ENCODE peak calls at places on chromosomes 1 and 21, in four cellular contexts. One of them, this sample, is unnamed.

GRCh38 chr1:32454726-32455125 is 10.1 kb upstream of the ZBTB8B start:
- DNase-seq in body of pancreas: peak
- DNase-seq in cardiac muscle cell: peak
- DNase-seq in PC-3: peak
- DNase-seq in this sample: peak

GRCh38 chr1:209104646-209105045 is 478.9 kb upstream of the CAMK1G start:
- DNase-seq in body of pancreas: no peak
- DNase-seq in cardiac muscle cell: no peak
- DNase-seq in PC-3: no peak
- DNase-seq in this sample: no peak

GRCh38 chr1:63087966-63088365 is 234.4 kb upstream of the FOXD3 start:
- DNase-seq in body of pancreas: peak
- DNase-seq in cardiac muscle cell: no peak
- DNase-seq in PC-3: no peak
- DNase-seq in this sample: no peak

GRCh38 chr1:178609015-178609414 is 96.1 kb downstream of the TEX35 start:
- DNase-seq in body of pancreas: no peak
- DNase-seq in cardiac muscle cell: peak
- DNase-seq in PC-3: peak
- DNase-seq in this sample: peak

GRCh38 chr1:60972841-60973364 is 109.5 kb upstream of the NFIA start:
- DNase-seq in body of pancreas: no peak
- DNase-seq in cardiac muscle cell: peak
- DNase-seq in PC-3: peak
- DNase-seq in this sample: peak

GRCh38 chr1:210686841-210687240 is 358.1 kb downstream of the HHAT start:
- DNase-seq in body of pancreas: no peak
- DNase-seq in cardiac muscle cell: no peak
- DNase-seq in PC-3: no peak
- DNase-seq in this sample: no peak

GRCh38 chr1:83822206-83822605 is 176.7 kb downstream of the TTLL7 start:
- DNase-seq in body of pancreas: no peak
- DNase-seq in cardiac muscle cell: no peak
- DNase-seq in PC-3: no peak
- DNase-seq in this sample: no peak

GRCh38 chr1:6488602-6489382 is 2.7 kb downstream of the PLEKHG5 start:
- DNase-seq in body of pancreas: no peak
- DNase-seq in cardiac muscle cell: no peak
- DNase-seq in PC-3: peak
- DNase-seq in this sample: peak

GRCh38 chr1:89390707-89391106 is 26.8 kb downstream of the GBP6 start:
- DNase-seq in body of pancreas: no peak
- DNase-seq in cardiac muscle cell: no peak
- DNase-seq in PC-3: no peak
- DNase-seq in this sample: no peak

GRCh38 chr1:24641646-24642151 is 1.4 kb upstream of the SRRM1 start:
- DNase-seq in body of pancreas: peak
- DNase-seq in cardiac muscle cell: peak
- DNase-seq in PC-3: no peak
- DNase-seq in this sample: no peak

GRCh38 chr1:92536593-92537332 is 50.0 kb upstream of the GFI1 start:
- DNase-seq in body of pancreas: no peak
- DNase-seq in cardiac muscle cell: peak
- DNase-seq in PC-3: peak
- DNase-seq in this sample: no peak
- H3K4me3 ChIP-seq in body of pancreas: no peak
- H3K4me3 ChIP-seq in cardiac muscle cell: no peak
- H3K4me3 ChIP-seq in PC-3: no peak
- H3K4me3 ChIP-seq in this sample: no peak

DNA sequence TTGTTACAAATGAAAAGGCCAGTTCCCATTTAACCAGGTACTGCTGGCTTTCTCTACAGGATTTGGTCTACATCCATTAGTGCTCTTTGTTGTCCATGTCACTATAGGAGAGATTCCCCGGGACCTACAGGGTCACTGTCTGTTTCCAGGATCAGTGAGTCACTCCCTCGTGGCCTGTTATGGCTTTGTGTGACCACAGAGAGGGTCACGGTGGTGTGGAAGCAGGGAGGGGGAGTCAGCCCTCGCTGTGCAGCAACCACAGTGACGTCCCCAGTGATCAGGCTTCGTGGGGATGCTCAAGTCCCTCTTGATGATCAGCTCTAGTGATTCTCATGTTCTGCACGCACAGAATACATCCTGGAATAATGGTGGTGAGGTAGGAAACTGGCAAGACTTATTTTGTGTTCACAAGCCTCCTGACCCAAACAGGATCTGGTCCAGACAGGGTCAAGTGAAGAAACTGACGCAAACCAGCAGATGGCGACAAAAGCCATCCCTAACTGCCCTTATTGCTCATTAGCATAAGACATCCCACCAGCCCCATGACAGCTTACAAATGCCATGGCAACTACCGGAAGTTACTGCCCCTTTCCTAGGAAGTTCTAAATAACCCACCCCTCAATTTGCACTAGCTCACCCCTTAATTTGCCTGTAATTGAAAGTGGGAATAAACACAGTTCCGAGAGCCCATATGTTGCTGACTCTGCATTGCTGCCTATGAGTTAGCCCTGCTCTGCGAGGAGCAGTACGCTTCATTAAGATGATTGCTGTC is 98.5 kb downstream of the DISC1 start:
- DNase-seq in body of pancreas: peak
- DNase-seq in cardiac muscle cell: peak
- DNase-seq in PC-3: peak
- DNase-seq in this sample: peak
- TF ChIP-seq CTCF in body of pancreas: no peak
- TF ChIP-seq CTCF in cardiac muscle cell: peak
- TF ChIP-seq CTCF in PC-3: peak
- TF ChIP-seq CTCF in this sample: peak

GRCh38 chr1:3573499-3573898 is 37.8 kb downstream of the MEGF6 start:
- DNase-seq in body of pancreas: no peak
- DNase-seq in cardiac muscle cell: no peak
- DNase-seq in PC-3: no peak
- DNase-seq in this sample: no peak

GRCh38 chr1:3568815-3569435 is 42.4 kb downstream of the MEGF6 start:
- DNase-seq in body of pancreas: no peak
- DNase-seq in cardiac muscle cell: no peak
- DNase-seq in PC-3: no peak
- DNase-seq in this sample: no peak

GRCh38 chr1:3570081-3570986 is 41.0 kb downstream of the MEGF6 start:
- DNase-seq in body of pancreas: no peak
- DNase-seq in cardiac muscle cell: no peak
- DNase-seq in PC-3: peak
- DNase-seq in this sample: no peak

GRCh38 chr1:3569436-3569835 is 41.9 kb downstream of the MEGF6 start:
- DNase-seq in body of pancreas: no peak
- DNase-seq in cardiac muscle cell: no peak
- DNase-seq in PC-3: no peak
- DNase-seq in this sample: no peak

DNA sequence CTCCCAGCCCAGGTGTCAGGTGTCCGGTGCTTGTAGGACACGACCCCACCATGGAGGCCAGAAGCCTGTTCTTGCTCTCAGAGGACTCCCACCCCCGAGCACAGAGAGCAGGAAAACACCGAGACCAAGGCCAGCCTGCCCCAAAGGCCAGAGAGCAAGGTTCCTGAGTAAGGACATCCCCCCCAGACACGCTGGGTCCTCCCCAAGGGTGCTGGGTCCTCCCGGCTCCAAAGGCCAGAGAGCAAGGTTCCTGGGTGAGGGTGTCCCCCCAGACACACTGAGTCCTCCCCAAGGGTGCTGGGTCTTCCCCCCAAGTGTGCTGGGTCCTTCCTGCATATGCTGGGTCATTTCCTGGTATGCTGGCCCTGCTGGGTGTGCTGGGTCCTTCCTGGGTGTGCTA is 40.0 kb downstream of the MEGF6 start:
- DNase-seq in body of pancreas: no peak
- DNase-seq in cardiac muscle cell: no peak
- DNase-seq in PC-3: no peak
- DNase-seq in this sample: no peak
- H3K4me3 ChIP-seq in body of pancreas: no peak
- H3K4me3 ChIP-seq in cardiac muscle cell: no peak
- H3K4me3 ChIP-seq in PC-3: no peak
- H3K4me3 ChIP-seq in this sample: no peak

GRCh38 chr1:29417558-29417858 is 181.2 kb downstream of the PTPRU start:
- DNase-seq in body of pancreas: no peak
- DNase-seq in cardiac muscle cell: no peak
- DNase-seq in PC-3: no peak
- DNase-seq in this sample: no peak

GRCh38 chr1:29415156-29415830 is 179.0 kb downstream of the PTPRU start:
- DNase-seq in body of pancreas: no peak
- DNase-seq in cardiac muscle cell: peak
- DNase-seq in PC-3: peak
- DNase-seq in this sample: peak

GRCh38 chr1:29416825-29417557 is 180.7 kb downstream of the PTPRU start:
- DNase-seq in body of pancreas: no peak
- DNase-seq in cardiac muscle cell: peak
- DNase-seq in PC-3: no peak
- DNase-seq in this sample: no peak

GRCh38 chr1:29416267-29416666 is 179.9 kb downstream of the PTPRU start:
- DNase-seq in body of pancreas: no peak
- DNase-seq in cardiac muscle cell: peak
- DNase-seq in PC-3: no peak
- DNase-seq in this sample: no peak

DNA sequence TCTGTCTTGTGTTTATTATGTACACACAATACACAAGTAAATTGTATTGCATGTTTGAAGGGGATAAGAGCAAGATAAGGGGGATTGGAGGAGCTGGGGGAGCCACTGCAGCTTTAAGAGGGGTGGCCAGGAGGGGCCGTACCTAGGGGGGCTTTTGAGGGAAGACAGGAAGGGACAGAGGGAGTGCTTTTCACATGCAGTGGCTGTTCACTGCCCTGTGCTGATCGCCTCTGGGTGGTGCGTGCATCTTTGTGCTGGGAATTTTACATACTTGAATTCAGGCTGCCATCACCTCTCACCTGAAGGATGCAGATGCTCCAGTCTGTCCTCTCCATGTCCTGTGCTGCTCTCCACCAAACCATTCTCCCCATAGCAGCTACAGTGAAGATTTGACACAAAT is 179.5 kb downstream of the PTPRU start:
- DNase-seq in body of pancreas: no peak
- DNase-seq in cardiac muscle cell: peak
- DNase-seq in PC-3: no peak
- DNase-seq in this sample: no peak
- TF ChIP-seq CTCF in body of pancreas: no peak
- TF ChIP-seq CTCF in cardiac muscle cell: no peak
- TF ChIP-seq CTCF in PC-3: no peak
- TF ChIP-seq CTCF in this sample: no peak

GRCh38 chr1:223835754-223836153 is 10.0 kb downstream of the TP53BP2 start:
- DNase-seq in body of pancreas: no peak
- DNase-seq in cardiac muscle cell: peak
- DNase-seq in PC-3: no peak
- DNase-seq in this sample: no peak
- H3K4me3 ChIP-seq in body of pancreas: no peak
- H3K4me3 ChIP-seq in cardiac muscle cell: no peak
- H3K4me3 ChIP-seq in PC-3: no peak
- H3K4me3 ChIP-seq in this sample: no peak

DNA sequence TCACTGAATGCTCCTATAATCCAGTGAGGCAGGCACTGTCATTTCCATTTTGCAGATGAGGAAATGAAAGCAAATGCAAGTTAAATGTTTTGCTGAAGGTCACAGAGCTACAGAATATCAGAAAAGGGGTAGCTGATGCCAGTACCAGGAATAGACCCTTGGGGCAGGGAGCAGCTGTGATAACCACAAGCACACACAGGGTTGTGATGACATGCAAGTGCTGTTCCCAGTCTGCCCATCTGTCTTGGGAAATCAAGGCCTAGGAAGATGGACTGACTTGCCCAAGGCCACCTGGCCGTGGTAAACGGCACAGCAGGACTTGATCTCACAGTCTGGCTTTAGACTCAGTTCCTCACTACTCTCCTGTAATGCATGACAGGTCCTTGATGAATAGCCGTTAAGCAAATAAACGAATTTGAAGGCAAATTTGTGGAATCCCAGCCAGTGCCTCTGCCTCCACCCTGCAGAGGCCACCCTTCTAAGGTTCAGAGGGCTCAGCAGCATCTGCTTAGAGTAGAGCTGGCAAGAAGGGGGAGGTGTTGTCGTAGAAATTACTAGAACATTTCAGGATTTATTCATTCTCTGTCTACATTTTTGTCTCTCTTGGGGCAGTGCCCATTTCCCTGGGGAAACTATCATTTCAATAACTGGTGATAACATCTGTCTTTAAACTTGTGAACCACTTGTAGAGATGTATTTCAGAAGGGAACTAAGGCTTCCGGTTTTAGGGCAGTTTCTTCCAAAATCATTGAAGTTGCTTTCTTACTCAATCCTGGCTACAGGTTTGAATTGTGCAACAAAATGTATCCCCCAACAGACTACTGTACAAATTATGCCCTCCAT is 53.2 kb upstream of the MRPS6 start:
- DNase-seq in body of pancreas: peak
- DNase-seq in cardiac muscle cell: no peak
- DNase-seq in PC-3: no peak
- DNase-seq in this sample: no peak
- TF ChIP-seq CTCF in body of pancreas: no peak
- TF ChIP-seq CTCF in cardiac muscle cell: no peak
- TF ChIP-seq CTCF in PC-3: peak
- TF ChIP-seq CTCF in this sample: no peak

This sample was measured in bronchial epithelial cell.